ENCODE peak calls at places on chromosomes 3 and 15, in ten cellular contexts. J, U, V, Y, G, W, N, H, L and K are unnamed samples.

GRCh38 chr3:154559623-154560022 is 129.6 kb upstream of the GPR149 start:
- DNase-seq in J (no peak), U (no peak), V (no peak), Y (no peak), G (no peak), W (no peak), N (no peak), H (no peak), L (no peak), K (peak; percentile 13)

GRCh38 chr3:25513642-25514266 is 85.7 kb downstream of the RARB start:
- DNase-seq in J (no peak), U (no peak), V (no peak), Y (no peak), G (no peak), W (peak; percentile 61), N (no peak), H (no peak), L (no peak), K (peak; percentile 15)

GRCh38 chr3:71254658-71255057 is 328.9 kb downstream of the FOXP1 start:
- DNase-seq in J (no peak), U (no peak), V (no peak), Y (no peak), G (no peak), W (no peak), N (no peak), H (no peak), L (no peak), K (no peak)

GRCh38 chr3:107205354-107205753 is 171.9 kb upstream of the CCDC54 start:
- DNase-seq in J (no peak), U (no peak), V (no peak), Y (no peak), G (no peak), W (no peak), N (no peak), H (no peak), L (no peak), K (peak; percentile 19)

GRCh38 chr3:79361748-79362378 is 405.9 kb downstream of the ROBO1 start:
- DNase-seq in J (no peak), U (peak; percentile 0), V (no peak), Y (no peak), G (peak; percentile 15), W (peak; percentile 48), N (no peak), H (peak; percentile 8), L (peak; percentile 36), K (peak; percentile 69)

GRCh38 chr3:155070316-155070715 is 9.8 kb upstream of the MME start:
- DNase-seq in J (no peak), U (no peak), V (no peak), Y (no peak), G (no peak), W (no peak), N (no peak), H (no peak), L (no peak), K (no peak)

GRCh38 chr3:134357914-134358811 is 16.1 kb downstream of the AMOTL2 start:
- DNase-seq in J (peak; percentile 64), U (peak; percentile 52), V (peak; percentile 51), Y (no peak), G (peak; percentile 53), W (peak; percentile 12), N (no peak), H (peak; percentile 25), L (peak; percentile 57), K (no peak)

GRCh38 chr15:77985931-77986480 is 91.5 kb downstream of the TBC1D2B start:
- DNase-seq in J (peak; percentile 69), U (no peak), V (no peak), Y (no peak), G (no peak), W (no peak), N (peak; percentile 44), H (no peak), L (no peak), K (no peak)

GRCh38 chr3:112366428-112366931 is 33.5 kb downstream of the CD200 start:
- DNase-seq in J (no peak), U (no peak), V (no peak), Y (no peak), G (no peak), W (no peak), N (no peak), H (no peak), L (no peak), K (no peak)

GRCh38 chr15:25543156-25543555 is 104.3 kb upstream of the UBE3A start:
- DNase-seq in J (no peak), U (no peak), V (no peak), Y (no peak), G (peak; percentile 60), W (no peak), N (peak; percentile 61), H (no peak), L (peak; percentile 46), K (no peak)

GRCh38 chr15:69987492-69988482 is 109.9 kb downstream of the TLE3 start:
- DNase-seq in J (no peak), U (no peak), V (no peak), Y (no peak), G (peak; percentile 36), W (no peak), N (no peak), H (no peak), L (no peak), K (no peak)

GRCh38 chr15:68672781-68673205 is 94.0 kb downstream of the CORO2B start:
- DNase-seq in J (peak; percentile 42), U (no peak), V (no peak), Y (no peak), G (no peak), W (no peak), N (no peak), H (no peak), L (no peak), K (peak; percentile 63)

GRCh38 chr3:192879346-192880031 is 38.2 kb downstream of the MB21D2 start:
- DNase-seq in J (no peak), U (peak; percentile 89), V (no peak), Y (no peak), G (no peak), W (peak; percentile 63), N (peak; percentile 71), H (no peak), L (peak; percentile 24), K (peak; percentile 95)

GRCh38 chr3:134794950-134795775 is at the start of gene EPHB1:
- DNase-seq in J (peak; percentile 92), U (peak; percentile 60), V (peak; percentile 74), Y (peak; percentile 94), G (peak; percentile 77), W (peak; percentile 96), N (peak; percentile 74), H (peak; percentile 75), L (peak; percentile 87), K (peak; percentile 98)

GRCh38 chr3:25971736-25972135 is 181.8 kb downstream of the OXSM start:
- DNase-seq in J (no peak), U (no peak), V (no peak), Y (no peak), G (no peak), W (no peak), N (no peak), H (no peak), L (no peak), K (no peak)

GRCh38 chr3:100437879-100438622 is 36.7 kb downstream of the LNP1 start:
- DNase-seq in J (no peak), U (no peak), V (no peak), Y (no peak), G (no peak), W (no peak), N (no peak), H (no peak), L (no peak), K (no peak)

GRCh38 chr15:74408815-74409214 is 24.9 kb downstream of the SEMA7A start:
- DNase-seq in J (no peak), U (no peak), V (no peak), Y (no peak), G (no peak), W (no peak), N (no peak), H (no peak), L (no peak), K (no peak)
- H3K27ac ChIP-seq in J (peak overlapping the region; percentile 93), U (no peak overlapping the region), V (no peak overlapping the region), Y (no peak overlapping the region), G (no peak overlapping the region), W (no peak overlapping the region), N (no peak overlapping the region), H (no peak overlapping the region), L (no peak overlapping the region), K (peak overlapping the region; percentile 32)

GRCh38 chr3:196055683-196056270 is 26.1 kb downstream of the TFRC start:
- DNase-seq in J (no peak), U (no peak), V (no peak), Y (no peak), G (no peak), W (no peak), N (no peak), H (no peak), L (no peak), K (no peak)
- TF ChIP-seq POLR2AphosphoS5 in J (peak; percentile 39), U (no peak), V (no peak), Y (no peak), G (no peak), W (no peak), N (no peak), H (peak; percentile 48), L (no peak), K (no peak)

DNA sequence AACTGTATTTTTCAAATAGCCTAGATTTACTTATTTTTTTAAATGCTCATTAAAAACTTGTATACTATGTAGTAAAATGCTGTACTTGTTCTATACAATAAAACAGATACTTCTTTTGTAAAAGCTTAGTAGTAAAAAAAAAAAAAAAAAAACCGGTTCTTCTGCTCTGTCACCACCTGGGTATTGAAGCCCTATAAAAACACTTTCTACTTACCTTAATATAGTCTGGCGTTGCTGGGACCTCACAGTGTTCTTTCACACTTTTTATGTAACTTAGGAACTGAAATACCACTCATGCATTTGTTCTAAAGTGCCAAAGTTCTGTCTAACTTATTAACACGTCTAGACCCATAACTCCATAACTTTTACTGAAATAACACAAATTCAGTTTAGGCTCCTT is 61.4 kb downstream of the TASOR start:
- DNase-seq in J (no peak), U (no peak), V (no peak), Y (no peak), G (peak; percentile 14), W (no peak), N (no peak), H (no peak), L (no peak), K (no peak)
- H3K27ac ChIP-seq in J (no peak overlapping the region), U (no peak overlapping the region), V (peak overlapping the region; percentile 25), Y (no peak overlapping the region), G (no peak overlapping the region), W (no peak overlapping the region), N (peak overlapping the region; percentile 46), H (no peak overlapping the region), L (no peak overlapping the region), K (no peak overlapping the region)

GRCh38 chr3:73401616-73402265 is 223.0 kb downstream of the PDZRN3 start:
- DNase-seq in J (no peak), U (no peak), V (no peak), Y (no peak), G (no peak), W (no peak), N (no peak), H (no peak), L (no peak), K (no peak)
- TF ChIP-seq POLR2AphosphoS5 in J (peak; percentile 25), U (no peak), V (peak; percentile 81), Y (no peak), G (no peak), W (no peak), N (no peak), H (no peak), L (no peak), K (no peak)